ENCODE peak calls at places on chromosomes 16 and 17, in eight cellular contexts. X is breast epithelium, J is colonic mucosa, W is HL-60, Y is lung, H is AG04450, L is gastrocnemius medialis, D is body of pancreas. Z is an unnamed sample.

GRCh38 chr16:12293017-12293618 is 316.6 kb downstream of the SNX29 start:
- DNase-seq in Y (no peak), L (no peak), W (no peak), J (no peak), D (no peak), H (no peak), X (no peak), Z (no peak)

GRCh38 chr16:27363797-27364196 is 38.2 kb upstream of the IL21R start:
- DNase-seq in X (peak; percentile 59), W (no peak), H (no peak), Y (peak; percentile 79), J (peak; percentile 95), D (peak; percentile 64), L (no peak), Z (no peak)

GRCh38 chr17:65202833-65203571 is 65.8 kb downstream of the RGS9 start:
- DNase-seq in Y (no peak), X (no peak), J (no peak), W (no peak), D (no peak), H (no peak), L (no peak), Z (no peak)

GRCh38 chr17:76267051-76267576 is 2.0 kb downstream of the UBALD2 start:
- DNase-seq in J (no peak), W (no peak), L (no peak), H (no peak), Y (no peak), X (no peak), D (no peak), Z (no peak)

GRCh38 chr17:47188266-47188665 is 829 bp downstream of the CDC27 start:
- DNase-seq in Y (no peak), X (no peak), L (no peak), H (no peak), D (no peak), J (no peak), W (no peak), Z (no peak)

GRCh38 chr16:47858333-47859067 is 297.3 kb downstream of the ABCC12 start:
- DNase-seq in H (no peak), L (no peak), Y (no peak), D (no peak), X (no peak), J (no peak), W (no peak), Z (no peak)

GRCh38 chr16:2822158-2822495 is 5.1 kb downstream of the PRSS21 start:
- DNase-seq in D (no peak), H (no peak), W (no peak), J (no peak), X (no peak), L (no peak), Y (no peak), Z (no peak)

GRCh38 chr17:40122466-40122943 is 734 bp downstream of the MSL1 start:
- DNase-seq in H (no peak), W (no peak), X (no peak), L (no peak), J (peak; percentile 43), D (peak; percentile 62), Y (peak; percentile 38), Z (peak; percentile 64)

GRCh38 chr17:676060-676745 is 38.4 kb downstream of the VPS53 start:
- DNase-seq in W (no peak), H (peak; percentile 67), Y (no peak), L (no peak), X (peak; percentile 55), D (no peak), J (no peak), Z (no peak)

GRCh38 chr17:3983945-3984484 is 19.8 kb upstream of the ATP2A3 start:
- DNase-seq in Y (no peak), J (no peak), H (no peak), L (no peak), D (no peak), X (no peak), W (no peak), Z (no peak)

GRCh38 chr17:34499576-34499975 is 79.8 kb upstream of the TMEM132E start:
- DNase-seq in W (no peak), H (no peak), Y (no peak), J (no peak), X (no peak), L (no peak), D (no peak), Z (no peak)

GRCh38 chr16:466651-467050 is 41.2 kb downstream of the RAB11FIP3 start:
- DNase-seq in L (no peak), D (no peak), W (no peak), Y (no peak), X (no peak), J (no peak), H (no peak), Z (no peak)

GRCh38 chr17:80956321-80957190 is 35.1 kb upstream of the CHMP6 start:
- DNase-seq in W (no peak), D (no peak), Y (no peak), J (no peak), X (no peak), H (no peak), L (no peak), Z (no peak)

GRCh38 chr17:43042025-43042424 is 17.0 kb downstream of the RND2 start:
- DNase-seq in H (no peak), L (no peak), W (no peak), D (no peak), Y (no peak), J (no peak), X (no peak), Z (no peak)

GRCh38 chr17:28712705-28713415 is 1.2 kb upstream of the PROCA1 start:
- DNase-seq in H (no peak), L (no peak), J (no peak), D (no peak), X (no peak), W (no peak), Y (no peak), Z (no peak)

GRCh38 chr17:40069751-40070643 is 7.2 kb downstream of the THRA start:
- DNase-seq in W (no peak), D (no peak), L (peak; percentile 56), J (peak; percentile 84), Y (no peak), X (no peak), H (no peak), Z (no peak)

GRCh38 chr17:27430383-27430840 is 25.8 kb upstream of the KSR1 start:
- DNase-seq in W (no peak), L (no peak), D (no peak), J (no peak), X (no peak), H (no peak), Y (no peak), Z (no peak)

GRCh38 chr16:84759906-84760305 is 59.9 kb upstream of the CRISPLD2 start:
- DNase-seq in X (no peak), D (no peak), W (no peak), H (no peak), Y (no peak), J (no peak), L (no peak), Z (no peak)
- H3K27ac ChIP-seq in X (no peak overlapping the region), D (no peak overlapping the region), W (no peak overlapping the region), H (no peak overlapping the region), Y (no peak overlapping the region), J (no peak overlapping the region), L (no peak overlapping the region), Z (no peak overlapping the region)

DNA sequence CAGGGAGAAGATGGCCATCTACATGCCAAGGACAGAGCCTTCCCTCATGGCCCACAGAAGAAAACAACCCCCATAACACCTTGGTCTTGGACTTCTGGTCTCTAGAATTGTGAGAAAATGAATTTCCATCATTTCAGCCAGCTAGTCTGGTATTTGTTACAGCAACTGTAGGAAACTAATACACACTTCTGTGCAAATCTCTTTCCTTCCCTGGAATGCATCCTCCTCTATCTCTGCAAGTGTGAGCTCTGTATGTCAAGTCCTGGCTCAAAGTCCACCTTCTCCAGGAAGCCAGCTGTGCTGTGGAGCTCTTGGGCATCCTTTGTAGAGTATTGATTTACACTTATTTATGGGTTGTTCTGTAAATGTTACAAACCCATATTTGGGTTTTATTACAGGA is 89.7 kb downstream of the SDK2 start:
- DNase-seq in D (no peak), L (no peak), W (no peak), Y (no peak), H (no peak), X (no peak), J (no peak), Z (no peak)
- H3K4me3 ChIP-seq in D (no peak overlapping the region), L (no peak overlapping the region), W (no peak overlapping the region), Y (no peak overlapping the region), H (no peak overlapping the region), X (no peak overlapping the region), J (no peak overlapping the region), Z (no peak overlapping the region)

DNA sequence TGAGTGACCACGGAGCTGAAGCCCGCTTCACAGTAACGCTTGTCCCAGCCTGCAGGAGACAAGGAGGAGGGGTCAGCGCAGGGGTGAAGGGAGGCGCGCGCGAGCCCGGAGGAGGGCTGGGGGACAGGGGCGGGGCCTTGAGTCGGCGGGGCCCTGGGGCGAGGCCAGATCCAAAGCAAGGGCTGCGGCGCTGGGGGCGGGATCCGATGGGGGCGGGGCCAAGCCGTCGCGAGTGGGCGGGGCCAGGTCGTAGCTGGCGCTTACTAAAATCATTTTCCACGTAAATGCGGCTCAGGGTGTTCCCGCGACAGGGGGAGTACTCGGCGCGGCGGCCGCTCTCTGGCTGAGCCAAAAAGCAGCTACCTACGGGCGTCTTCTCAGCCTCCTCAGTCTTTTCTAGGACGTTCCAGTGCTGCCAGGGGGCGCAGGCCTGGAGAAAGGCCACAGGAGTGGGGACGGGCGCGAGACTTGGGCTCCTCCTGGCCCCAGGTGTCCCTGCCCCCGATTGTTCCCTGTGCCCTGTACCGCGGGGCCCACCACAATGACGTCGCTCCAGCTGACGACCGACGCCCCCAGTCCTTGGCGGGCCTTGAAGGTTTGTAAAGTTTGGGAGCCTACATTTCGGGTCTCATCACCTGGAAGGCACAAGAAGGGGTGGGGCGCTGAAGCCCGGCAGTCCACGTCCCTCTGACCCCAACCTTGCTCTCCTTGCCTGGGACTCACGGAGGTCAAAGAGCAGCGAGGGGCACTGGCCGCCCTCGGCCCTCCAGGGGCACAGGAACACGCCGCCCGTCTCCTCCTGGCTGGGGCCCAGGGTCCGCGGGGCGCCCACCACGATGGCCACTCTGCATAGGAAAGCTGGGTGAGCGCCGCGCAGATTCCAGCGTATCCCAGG is 3.9 kb downstream of the ITGA2B start:
- DNase-seq in J (peak; percentile 87), L (peak; percentile 41), Y (peak; percentile 78), H (peak; percentile 13), X (peak; percentile 57), W (peak; percentile 58), D (peak; percentile 83), Z (peak; percentile 82)
- TF ChIP-seq CTCF in J (no peak), L (no peak), Y (no peak), H (peak; percentile 34), X (no peak), W (no peak), D (no peak), Z (peak; percentile 7)

GRCh38 chr17:44087319-44087718 is 16.8 kb downstream of the G6PC3 start:
- DNase-seq in H (no peak), J (no peak), Y (no peak), X (no peak), W (no peak), L (no peak), D (no peak), Z (no peak)

GRCh38 chr17:44084131-44084538 is 13.6 kb downstream of the G6PC3 start:
- DNase-seq in D (no peak), W (no peak), J (peak; percentile 41), H (no peak), Y (no peak), X (no peak), L (no peak), Z (no peak)

GRCh38 chr17:44083250-44083849 is 12.8 kb downstream of the G6PC3 start:
- DNase-seq in J (no peak), W (no peak), H (no peak), D (no peak), L (no peak), X (no peak), Y (no peak), Z (no peak)

GRCh38 chr17:44086364-44087311 is 16.1 kb downstream of the G6PC3 start:
- DNase-seq in J (no peak), X (no peak), L (no peak), D (no peak), Y (no peak), W (peak; percentile 74), H (peak; percentile 75), Z (peak; percentile 80)

GRCh38 chr17:44084921-44085320 is 14.4 kb downstream of the G6PC3 start:
- DNase-seq in L (no peak), H (no peak), J (no peak), D (no peak), Y (no peak), W (no peak), X (no peak), Z (no peak)
- H3K27ac ChIP-seq in L (no peak overlapping the region), H (no peak overlapping the region), J (no peak overlapping the region), D (no peak overlapping the region), Y (no peak overlapping the region), W (no peak overlapping the region), X (no peak overlapping the region), Z (no peak overlapping the region)